ENCODE peak calls at places on chromosomes 5 and 9, in four cellular contexts. Z, A, P and K are unnamed samples.
A peak's percentile ranks its signal among the peaks of the same experiment; 100 is the strongest.

GRCh38 chr9:36802171-36802920 is 229.7 kb downstream of the MELK start:
- DNase-seq in Z (no peak), A (no peak), P (no peak), K (no peak)

GRCh38 chr9:35714123-35714522 is 17.9 kb downstream of the TLN1 start:
- DNase-seq in Z (no peak), P (no peak), A (no peak), K (no peak)

GRCh38 chr9:132226571-132227430 is 64.9 kb downstream of the NTNG2 start:
- DNase-seq in P (no peak), Z (no peak), A (no peak), K (no peak)

GRCh38 chr9:129990269-129991005 is 52.6 kb downstream of the FNBP1 start:
- DNase-seq in P (peak; percentile 42), Z (no peak), A (no peak), K (no peak)

GRCh38 chr5:20262896-20263295 is 274.9 kb upstream of the CDH18 start:
- DNase-seq in Z (no peak), P (no peak), A (no peak), K (no peak)

GRCh38 chr9:72477862-72478564 is 43.4 kb upstream of the TMC1 start:
- DNase-seq in P (no peak), Z (no peak), A (no peak), K (no peak)

GRCh38 chr5:44952376-44952775 is 143.6 kb downstream of the MRPS30 start:
- DNase-seq in P (no peak), A (no peak), Z (no peak), K (no peak)

GRCh38 chr9:107927276-107927675 is 437.7 kb upstream of the KLF4 start:
- DNase-seq in Z (no peak), P (no peak), A (no peak), K (no peak)

GRCh38 chr5:154406231-154406630 is 39.6 kb upstream of the SAP30L start:
- DNase-seq in A (no peak), Z (no peak), P (no peak), K (no peak)

DNA sequence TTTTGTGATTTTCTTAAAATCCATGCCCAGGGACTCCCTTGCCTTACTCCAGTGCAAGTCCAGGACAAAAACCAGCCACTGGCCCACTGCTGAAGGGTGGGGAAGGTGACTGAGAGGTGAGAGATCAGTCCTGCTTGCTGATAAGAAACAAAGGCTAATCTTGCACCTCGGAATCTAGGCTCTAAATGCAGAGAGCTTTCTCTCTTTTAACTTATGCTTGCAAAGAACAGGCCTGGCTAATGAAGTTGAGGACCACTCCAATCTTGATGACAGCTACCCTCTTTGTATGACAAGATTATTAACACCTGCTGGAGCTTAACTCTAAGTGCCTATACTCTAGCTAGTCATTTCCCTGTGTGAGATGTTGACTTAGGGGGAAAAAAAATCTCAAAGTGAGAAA is 8.8 kb downstream of the TLE1 start:
- DNase-seq in A (no peak), Z (no peak), P (no peak), K (no peak)
- H3K27me3 ChIP-seq in A (peaks cover 40% of the 10 kb centered on the region), Z (no peaks in the 10 kb centered on the region), P (peaks cover 10% of the 10 kb centered on the region), K (no peaks in the 10 kb centered on the region)

GRCh38 chr5:170269579-170269978 is 28.0 kb downstream of the LCP2 start:
- DNase-seq in Z (no peak), A (no peak), P (peak; percentile 35), K (no peak)

GRCh38 chr5:170277953-170278352 is 19.6 kb downstream of the LCP2 start:
- DNase-seq in P (no peak), A (no peak), Z (peak; percentile 62), K (no peak)

GRCh38 chr5:170275376-170275994 is 22.1 kb downstream of the LCP2 start:
- DNase-seq in A (no peak), Z (no peak), P (peak; percentile 58), K (no peak)

GRCh38 chr5:170270670-170271069 is 26.9 kb downstream of the LCP2 start:
- DNase-seq in P (no peak), A (no peak), Z (no peak), K (no peak)

GRCh38 chr5:170273968-170274710 is 23.4 kb downstream of the LCP2 start:
- DNase-seq in Z (peak; percentile 75), A (no peak), P (peak; percentile 76), K (no peak)
- TF ChIP-seq CTCF in Z (peak; percentile 65), A (peak; percentile 51), P (peak; percentile 55), K (peak; percentile 46)

GRCh38 chr9:27925815-27926214 is 352.5 kb upstream of the C9orf72 start:
- DNase-seq in P (no peak), Z (no peak), A (no peak), K (no peak)
- H3K27ac ChIP-seq in P (no peak overlapping the region), Z (no peak overlapping the region), A (no peak overlapping the region), K (no peak overlapping the region)

GRCh38 chr5:170694911-170695310 is 88.6 kb upstream of the GABRP start:
- DNase-seq in A (no peak), P (no peak), Z (no peak), K (no peak)
- H3K27me3 ChIP-seq in A (peaks cover 27% of the 10 kb centered on the region), P (peaks cover 24% of the 10 kb centered on the region), Z (no peaks in the 10 kb centered on the region), K (no peaks in the 10 kb centered on the region)

DNA sequence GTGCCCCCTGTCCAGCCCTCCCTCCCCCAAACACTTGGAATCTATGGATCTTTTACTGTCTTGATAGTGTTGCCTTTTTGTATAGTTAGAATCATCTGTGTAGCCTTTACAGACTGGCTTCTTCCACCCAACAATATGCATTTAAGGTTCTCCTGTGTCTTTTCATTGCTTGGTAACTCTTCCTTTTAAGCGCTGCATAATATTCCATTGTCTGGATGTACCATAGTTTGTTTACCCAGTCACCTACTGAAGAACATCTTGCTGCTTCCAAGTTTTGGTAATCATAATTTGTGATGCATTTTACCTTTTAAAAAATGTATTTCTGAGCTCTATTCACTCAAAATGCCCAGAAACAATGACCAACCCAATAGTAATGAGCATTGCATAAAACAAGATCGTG is 17.7 kb upstream of the LMX1B start:
- DNase-seq in Z (no peak), A (no peak), P (no peak), K (no peak)
- TF ChIP-seq CTCF in Z (no peak), A (no peak), P (no peak), K (no peak)

GRCh38 chr5:68273717-68274409 is 58.3 kb downstream of the PIK3R1 start:
- DNase-seq in Z (no peak), A (no peak), P (no peak), K (no peak)
- H3K27ac ChIP-seq in Z (no peak overlapping the region), A (peak overlapping the region; percentile 91), P (no peak overlapping the region), K (no peak overlapping the region)